ENCODE peak calls at places on chromosomes 6 and 20, in eight cellular contexts. H, A, W, U, L, D, S and C are unnamed samples. For H3K36me3, the result is how much of the 10 kb centered on the place peaks cover.

GRCh38 chr6:142367501-142368018 is 65.8 kb downstream of the ADGRG6 start:
- DNase-seq in L (no peak), W (no peak), A (no peak), S (no peak), H (no peak), D (no peak), U (no peak), C (no peak)

GRCh38 chr6:53855940-53856339 is 61.1 kb downstream of the LRRC1 start:
- DNase-seq in W (no peak), H (no peak), D (no peak), A (no peak), S (no peak), L (no peak), U (no peak), C (no peak)

GRCh38 chr6:139540276-139540675 is 165.8 kb upstream of the CITED2 start:
- DNase-seq in A (peak), S (peak), H (peak), U (no peak), D (no peak), L (peak), W (peak), C (no peak)

GRCh38 chr20:47500554-47500953 is 1.1 kb upstream of the NCOA3 start:
- DNase-seq in A (no peak), W (no peak), S (no peak), U (no peak), L (no peak), H (no peak), D (no peak), C (no peak)

GRCh38 chr20:44496976-44497375 is 21.3 kb downstream of the TTPAL start:
- DNase-seq in W (peak), S (peak), A (no peak), D (peak), L (peak), H (no peak), U (no peak), C (peak)

GRCh38 chr20:40471261-40471629 is 217.8 kb downstream of the MAFB start:
- DNase-seq in H (no peak), D (no peak), U (no peak), L (no peak), W (no peak), S (no peak), A (no peak), C (no peak)

GRCh38 chr6:21845018-21845417 is 251.5 kb downstream of the SOX4 start:
- DNase-seq in A (no peak), D (no peak), L (no peak), W (no peak), S (no peak), U (no peak), H (peak), C (no peak)

GRCh38 chr6:105786890-105787655 is 299.1 kb upstream of the PRDM1 start:
- DNase-seq in A (no peak), H (no peak), W (no peak), L (no peak), U (no peak), S (no peak), D (no peak), C (no peak)

GRCh38 chr6:21500894-21501293 is 92.7 kb upstream of the SOX4 start:
- DNase-seq in H (no peak), U (no peak), S (no peak), A (no peak), D (no peak), W (no peak), L (no peak), C (no peak)

GRCh38 chr6:162211022-162211421 is 516.5 kb downstream of the PRKN start:
- DNase-seq in W (no peak), U (no peak), S (no peak), D (no peak), A (no peak), H (no peak), L (no peak), C (no peak)

GRCh38 chr20:31355981-31356380 is 12.4 kb upstream of the DEFB118 start:
- DNase-seq in D (no peak), S (peak), H (no peak), L (peak), A (no peak), U (no peak), W (no peak), C (no peak)

GRCh38 chr20:62907377-62908317 is 18.7 kb downstream of the DIDO1 start:
- DNase-seq in A (no peak), U (peak), L (peak), H (no peak), W (no peak), D (no peak), S (no peak), C (no peak)

GRCh38 chr20:62906209-62906608 is 20.1 kb downstream of the DIDO1 start:
- DNase-seq in W (no peak), S (no peak), D (no peak), L (no peak), U (peak), H (no peak), A (no peak), C (no peak)

GRCh38 chr20:62906647-62907375 is 19.5 kb downstream of the DIDO1 start:
- DNase-seq in A (no peak), W (no peak), D (no peak), H (no peak), S (no peak), L (no peak), U (peak), C (no peak)

GRCh38 chr20:62902926-62903615 is 23.2 kb downstream of the DIDO1 start:
- DNase-seq in L (peak), U (peak), A (no peak), D (no peak), W (peak), H (no peak), S (peak), C (no peak)

DNA sequence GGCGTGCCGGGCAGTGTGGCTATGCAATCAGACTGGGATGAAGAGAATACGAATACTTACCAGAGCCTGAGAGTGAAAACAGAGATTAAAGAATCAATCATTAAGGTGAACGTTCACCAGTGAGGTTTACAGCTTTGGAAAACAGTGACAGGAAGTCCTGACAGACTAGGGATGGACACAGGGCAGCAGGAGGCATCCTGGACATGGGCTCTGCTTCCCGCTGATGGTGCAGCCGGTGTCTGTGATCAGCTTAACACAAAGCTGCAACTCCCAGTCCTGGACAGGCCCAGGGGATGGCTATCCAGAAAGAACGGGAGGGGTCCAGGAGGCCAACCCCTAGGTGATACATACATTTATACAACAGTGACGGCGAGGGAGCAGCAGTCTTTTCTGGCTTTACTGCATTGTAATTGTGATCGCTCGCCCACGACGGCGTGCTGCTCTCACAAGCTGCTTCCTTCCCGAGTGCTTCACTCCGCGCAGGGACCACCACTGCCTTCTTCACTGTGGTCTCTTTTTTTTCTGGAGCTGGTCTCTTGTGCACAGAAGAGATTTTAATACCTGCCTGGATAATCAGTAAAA is 20.7 kb downstream of the DIDO1 start:
- DNase-seq in L (no peak), W (no peak), U (peak), A (no peak), H (no peak), D (no peak), S (no peak), C (no peak)
- H3K4me3 ChIP-seq in L (no peak), W (no peak), U (no peak), A (no peak), H (no peak), D (no peak), S (no peak), C (no peak)

DNA sequence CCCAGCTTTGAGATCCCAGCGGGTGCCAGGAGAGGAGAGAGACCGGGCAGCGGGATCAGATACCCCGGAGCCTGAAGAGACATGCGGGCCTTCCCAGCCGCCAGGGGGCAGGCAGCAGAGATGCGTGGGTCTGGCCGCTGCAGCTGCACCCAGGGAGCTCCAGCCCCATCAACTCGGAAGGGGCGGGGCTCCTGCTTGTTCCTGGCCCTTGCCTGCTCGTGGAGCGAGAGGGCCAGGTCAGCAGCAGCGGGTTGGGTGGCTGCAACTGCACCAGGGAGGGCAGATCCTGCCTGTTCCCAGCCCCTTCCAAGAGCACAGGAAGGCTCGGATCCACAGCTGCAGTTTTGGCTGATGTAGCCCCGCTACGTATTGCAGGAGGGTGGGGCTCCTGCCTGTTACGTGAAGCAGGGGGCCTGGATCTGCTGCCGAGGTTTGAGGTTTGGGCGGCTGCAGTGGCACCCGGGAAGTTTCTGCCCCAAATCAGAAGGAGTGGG is 532.8 kb downstream of the RFPL4B start:
- DNase-seq in A (peak), U (peak), H (no peak), L (peak), W (peak), S (no peak), D (no peak), C (no peak)
- TF ChIP-seq CTCF in A (no peak), U (peak), H (no peak), L (no peak), W (no peak), S (no peak), D (peak), C (no peak)

GRCh38 chr6:30655743-30656094 is 8.8 kb downstream of the C6orf136 start:
- DNase-seq in A (no peak), H (no peak), D (no peak), W (no peak), S (no peak), L (no peak), U (no peak), C (no peak)

GRCh38 chr6:30651143-30651542 is 4.2 kb downstream of the C6orf136 start:
- DNase-seq in W (no peak), D (no peak), S (no peak), H (no peak), U (no peak), L (no peak), A (no peak), C (no peak)

GRCh38 chr6:30656513-30656912 is 9.6 kb downstream of the C6orf136 start:
- DNase-seq in L (no peak), W (no peak), U (peak), A (no peak), D (no peak), S (no peak), H (no peak), C (no peak)

GRCh38 chr6:30657454-30657853 is 10.5 kb downstream of the C6orf136 start:
- DNase-seq in W (no peak), S (no peak), D (no peak), H (no peak), A (no peak), U (no peak), L (no peak), C (no peak)

DNA sequence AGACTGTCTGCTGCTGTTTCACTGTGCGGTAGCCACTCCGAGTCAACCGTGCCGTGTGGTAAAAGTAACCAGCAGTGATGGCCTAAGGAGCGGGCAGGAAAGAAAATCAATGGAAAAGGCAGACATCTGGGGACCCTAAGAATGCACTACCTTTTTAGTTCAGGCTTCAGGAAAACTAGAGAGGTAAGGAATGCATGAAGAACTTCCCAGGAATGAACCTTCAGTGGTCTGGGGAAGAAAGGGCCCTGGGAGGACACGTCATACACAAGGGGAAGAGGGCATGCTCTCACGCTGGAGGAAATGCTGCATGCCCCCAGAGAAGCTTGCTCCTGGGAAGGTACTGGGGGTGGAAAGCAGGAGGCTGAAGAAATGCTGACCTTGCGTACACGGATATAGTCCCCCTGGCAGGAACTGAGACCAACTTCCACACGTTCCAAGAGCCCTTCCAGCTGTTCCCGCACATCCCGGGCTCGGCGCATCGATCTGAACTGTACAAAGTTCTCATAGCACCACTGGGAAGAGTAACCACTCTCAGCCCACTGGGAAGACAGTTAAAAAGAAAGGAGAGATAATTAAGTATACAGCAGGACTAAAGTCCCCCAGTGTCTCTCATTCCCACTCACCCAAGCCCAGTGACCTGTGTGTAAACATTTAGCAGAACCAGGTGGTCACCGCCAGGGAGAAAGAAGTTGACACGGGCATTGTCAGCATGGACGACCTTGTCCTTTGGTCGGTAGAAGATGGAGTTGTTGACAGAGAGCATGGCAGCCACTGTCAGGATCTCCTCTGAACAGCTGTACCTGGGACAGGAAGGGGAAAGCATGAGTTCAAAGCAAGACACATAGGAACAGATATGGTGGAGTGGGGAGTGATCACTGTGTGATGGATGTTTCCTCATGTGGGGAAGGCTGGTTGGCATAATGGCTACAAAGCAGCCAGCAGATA is 8.1 kb downstream of the C6orf136 start:
- DNase-seq in L (peak), W (no peak), A (no peak), D (no peak), S (no peak), H (no peak), U (no peak), C (no peak)
- H3K36me3 ChIP-seq in L (under half), W (under half), A (half or more), D (under half), S (under half), H (under half), U (half or more), C (under half)

GRCh38 chr6:133890941-133891813 is 2.3 kb downstream of the TCF21 start:
- DNase-seq in H (peak), U (peak), A (peak), L (no peak), S (no peak), W (no peak), D (no peak), C (no peak)
- H3K4me3 ChIP-seq in H (no peak), U (peak), A (peak), L (peak), S (no peak), W (peak), D (peak), C (peak)

DNA sequence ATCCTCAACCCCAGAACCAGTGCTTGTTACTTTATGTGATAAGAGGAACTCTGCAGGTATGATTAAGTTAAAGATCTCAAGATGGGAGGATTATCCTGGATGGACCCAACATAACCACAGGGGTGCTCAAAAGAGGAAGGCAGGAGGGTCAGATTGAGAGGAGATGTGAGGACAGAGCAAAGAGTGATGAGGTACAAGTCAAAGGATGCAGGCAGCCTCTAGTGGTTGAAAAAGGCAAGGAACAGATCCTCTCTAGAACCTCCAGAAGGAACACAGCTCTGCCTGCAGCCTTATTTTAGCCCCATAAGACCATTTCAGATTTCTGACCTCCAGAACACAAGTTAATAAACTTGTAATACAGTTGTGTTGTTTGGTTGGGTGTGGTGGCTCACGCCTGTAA is 41.2 kb downstream of the PDSS2 start:
- DNase-seq in L (no peak), A (no peak), S (peak), D (no peak), U (no peak), W (no peak), H (no peak), C (no peak)
- TF ChIP-seq CTCF in L (peak), A (no peak), S (peak), D (peak), U (no peak), W (peak), H (peak), C (peak)

DNA sequence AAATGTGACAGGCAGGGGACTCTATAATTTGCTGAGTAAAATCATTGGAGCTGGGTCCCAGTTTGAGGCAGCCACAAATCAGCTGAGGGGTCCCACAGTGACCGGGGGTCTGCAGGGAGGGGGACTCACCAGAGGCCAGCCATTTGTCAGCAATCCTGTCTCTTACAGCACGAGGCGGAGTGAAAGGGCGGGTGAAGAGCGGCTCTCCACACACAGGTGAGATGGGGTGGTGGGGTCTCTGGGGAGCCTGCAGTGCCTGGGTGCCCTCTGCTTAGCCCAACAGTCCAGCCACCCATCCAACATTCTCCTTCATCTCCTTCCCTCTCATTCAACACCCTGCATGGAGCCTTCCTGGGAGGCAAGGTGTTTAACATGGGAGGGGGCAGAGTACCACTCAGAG is 728 bp downstream of the TMC2 start:
- DNase-seq in S (no peak), L (no peak), A (no peak), D (no peak), W (no peak), H (no peak), U (no peak), C (no peak)
- H3K36me3 ChIP-seq in S (under half), L (under half), A (under half), D (under half), W (under half), H (under half), U (under half), C (under half)

GRCh38 chr6:155466546-155466945 is 10.9 kb upstream of the NOX3 start:
- DNase-seq in D (no peak), W (no peak), A (no peak), S (no peak), L (no peak), H (no peak), U (no peak), C (no peak)

GRCh38 chr6:155455766-155456165 is at the start of gene NOX3:
- DNase-seq in H (no peak), L (no peak), W (no peak), A (no peak), D (no peak), U (no peak), S (peak), C (no peak)

DNA sequence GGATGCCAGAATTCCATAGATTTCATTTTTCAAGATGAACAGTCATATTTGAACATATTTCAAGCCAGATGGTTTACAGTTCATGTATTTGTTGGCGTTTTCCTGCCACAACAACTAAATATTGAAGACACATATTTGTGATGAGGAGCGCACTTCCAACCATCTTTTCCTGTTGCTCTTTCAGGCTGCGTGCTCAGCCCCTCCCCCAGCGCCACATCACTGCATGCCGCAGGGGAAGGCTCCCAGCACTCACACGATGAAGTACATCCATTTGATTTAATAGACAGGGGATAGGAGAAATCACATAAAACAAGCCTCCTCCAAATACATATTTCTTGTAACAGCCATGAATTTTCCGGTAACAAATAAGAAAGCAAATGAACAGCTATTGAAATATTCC is 6.0 kb upstream of the NOX3 start:
- DNase-seq in A (no peak), U (no peak), W (no peak), L (peak), D (no peak), S (no peak), H (no peak), C (no peak)
- H3K4me3 ChIP-seq in A (no peak), U (no peak), W (no peak), L (peak), D (no peak), S (no peak), H (no peak), C (no peak)

GRCh38 chr20:11207749-11208502 is 534.1 kb upstream of the JAG1 start:
- DNase-seq in W (peak), A (no peak), L (peak), H (no peak), D (peak), U (no peak), S (peak), C (peak)

GRCh38 chr20:11205769-11206362 is 532.1 kb upstream of the JAG1 start:
- DNase-seq in U (no peak), S (no peak), A (no peak), L (no peak), W (no peak), D (no peak), H (no peak), C (no peak)

GRCh38 chr20:11210611-11211010 is 536.8 kb upstream of the JAG1 start:
- DNase-seq in A (no peak), L (peak), H (no peak), S (no peak), W (peak), D (no peak), U (no peak), C (no peak)

GRCh38 chr20:11200423-11200822 is 526.6 kb upstream of the JAG1 start:
- DNase-seq in D (no peak), H (no peak), W (no peak), U (no peak), S (peak), A (no peak), L (no peak), C (no peak)

GRCh38 chr20:11204926-11205768 is 531.3 kb upstream of the JAG1 start:
- DNase-seq in D (peak), H (peak), A (no peak), L (peak), S (peak), U (peak), W (peak), C (no peak)
- TF ChIP-seq CTCF in D (peak), H (peak), A (peak), L (peak), S (peak), U (peak), W (peak), C (peak)

GRCh38 chr6:43681303-43681702 is 6.3 kb downstream of the MRPS18A start:
- DNase-seq in D (no peak), W (no peak), S (no peak), H (no peak), U (no peak), A (no peak), L (no peak), C (no peak)
- H3K36me3 ChIP-seq in D (under half), W (under half), S (under half), H (under half), U (half or more), A (half or more), L (under half), C (under half)

GRCh38 chr20:58420798-58421496 is 31.9 kb downstream of the VAPB start:
- DNase-seq in A (no peak), D (peak), L (peak), H (no peak), U (no peak), S (peak), W (peak), C (peak)

GRCh38 chr20:58418949-58419748 is 30.1 kb downstream of the VAPB start:
- DNase-seq in S (peak), H (no peak), A (no peak), D (no peak), L (no peak), U (no peak), W (no peak), C (no peak)

GRCh38 chr20:58417418-58417817 is 28.4 kb downstream of the VAPB start:
- DNase-seq in H (no peak), A (no peak), L (no peak), S (no peak), D (no peak), W (no peak), U (no peak), C (no peak)

GRCh38 chr20:58416057-58416456 is 27.0 kb downstream of the VAPB start:
- DNase-seq in D (no peak), W (no peak), H (no peak), A (no peak), U (no peak), S (no peak), L (no peak), C (no peak)

GRCh38 chr20:58416832-58417231 is 27.8 kb downstream of the VAPB start:
- DNase-seq in S (no peak), H (no peak), D (no peak), A (no peak), U (no peak), W (no peak), L (no peak), C (no peak)
- H3K4me3 ChIP-seq in S (no peak), H (no peak), D (no peak), A (no peak), U (no peak), W (no peak), L (no peak), C (no peak)